ENCODE peak calls at places on chromosomes 11 and 22, in nine cellular contexts. O is C1 segment of cervical spinal cord; E is activated CD8-positive, alpha-beta memory T cell treated with anti-CD3 and anti-CD28 coated beads for 1 hour; V is stimulated activated CD8-positive, alpha-beta memory T cell treated with anti-CD3 and anti-CD28 coated beads, Interleukin-15, amount 100 ng/mL, for 4 hours; P is NCI-H1417; B is dorsolateral prefrontal cortex; Q is GM20000; H is adipocyte; L is HEK293T. T is an unnamed sample.

GRCh38 chr11:85182437-85183109 is 444.6 kb downstream of the DLG2 start:
- DNase-seq in O (no peak), E (no peak), V (no peak), P (peak), B (no peak), Q (peak), H (peak), L (peak), T (peak)

GRCh38 chr11:106463796-106464201 is 386.3 kb downstream of the AASDHPPT start:
- DNase-seq in O (no peak), E (no peak), V (no peak), P (no peak), B (no peak), Q (no peak), H (no peak), L (no peak), T (peak)

GRCh38 chr22:23193420-23193819 is 13.1 kb downstream of the BCR start:
- DNase-seq in O (no peak), E (no peak), V (no peak), P (no peak), B (no peak), Q (no peak), H (peak), L (no peak), T (no peak)

GRCh38 chr22:34437140-34437539 is 516.9 kb upstream of the LARGE1 start:
- DNase-seq in O (no peak), E (no peak), V (no peak), P (no peak), B (no peak), Q (no peak), H (no peak), L (no peak), T (no peak)

GRCh38 chr11:2434506-2435255 is 9.6 kb downstream of the TRPM5 start:
- DNase-seq in O (no peak), E (no peak), V (no peak), P (no peak), B (no peak), Q (no peak), H (no peak), L (no peak), T (no peak)

GRCh38 chr22:36386900-36387663 is 685 bp downstream of the MYH9 start:
- DNase-seq in O (no peak), E (no peak), V (no peak), P (no peak), B (no peak), Q (peak), H (peak), L (peak), T (no peak)

GRCh38 chr11:92569717-92570116 is 345.1 kb downstream of the FAT3 start:
- DNase-seq in O (no peak), E (no peak), V (no peak), P (no peak), B (no peak), Q (no peak), H (no peak), L (no peak), T (no peak)

GRCh38 chr11:71369411-71369810 is 78.8 kb downstream of the DHCR7 start:
- DNase-seq in O (no peak), E (no peak), V (no peak), P (no peak), B (no peak), Q (no peak), H (no peak), L (no peak), T (no peak)

GRCh38 chr22:36065775-36066544 is 37.3 kb upstream of the RBFOX2 start:
- DNase-seq in O (peak), E (peak), V (peak), P (peak), B (peak), Q (peak), H (peak), L (peak), T (peak)

GRCh38 chr11:84558085-84558905 is 1068.8 kb downstream of the DLG2 start:
- DNase-seq in O (peak), E (no peak), V (no peak), P (peak), B (no peak), Q (peak), H (peak), L (peak), T (peak)

GRCh38 chr11:70078095-70078795 is at the start of gene ANO1:
- DNase-seq in O (no peak), E (no peak), V (no peak), P (no peak), B (peak), Q (no peak), H (peak), L (peak), T (no peak)

GRCh38 chr22:46652930-46653331 is 32.7 kb downstream of the GRAMD4 start:
- DNase-seq in O (no peak), E (no peak), V (no peak), P (no peak), B (no peak), Q (no peak), H (no peak), L (no peak), T (peak)

GRCh38 chr11:132312616-132313210 is 942.3 kb downstream of the NTM start:
- DNase-seq in O (no peak), E (no peak), V (no peak), P (peak), B (no peak), Q (peak), H (peak), L (peak), T (peak)

GRCh38 chr22:47111626-47112373 is 349.4 kb downstream of the TBC1D22A start:
- DNase-seq in O (no peak), E (no peak), V (no peak), P (no peak), B (no peak), Q (no peak), H (no peak), L (no peak), T (peak)

GRCh38 chr11:1327064-1327460 is 17.6 kb upstream of the TOLLIP start:
- DNase-seq in O (no peak), E (no peak), V (no peak), P (no peak), B (no peak), Q (no peak), H (no peak), L (no peak), T (no peak)

GRCh38 chr11:44589301-44589700 is 23.8 kb downstream of the CD82 start:
- DNase-seq in O (no peak), E (no peak), V (no peak), P (no peak), B (no peak), Q (no peak), H (peak), L (no peak), T (peak)

GRCh38 chr22:37686002-37686982 is at the start of gene NOL12:
- DNase-seq in O (peak), E (peak), V (peak), P (peak), B (peak), Q (peak), H (peak), L (peak), T (peak)

GRCh38 chr11:117818036-117818858 is 6.3 kb downstream of the FXYD2 start:
- DNase-seq in O (no peak), E (no peak), V (peak), P (no peak), B (no peak), Q (peak), H (no peak), L (no peak), T (peak)

GRCh38 chr11:46381836-46382643 is 571 bp downstream of the MDK start:
- DNase-seq in O (no peak), E (no peak), V (no peak), P (peak), B (no peak), Q (peak), H (no peak), L (peak), T (no peak)

GRCh38 chr11:720642-721346 is 14.8 kb downstream of the EPS8L2 start:
- DNase-seq in O (no peak), E (no peak), V (no peak), P (peak), B (no peak), Q (peak), H (no peak), L (no peak), T (no peak)

GRCh38 chr11:106399075-106399500 is 321.6 kb downstream of the AASDHPPT start:
- DNase-seq in O (no peak), E (no peak), V (no peak), P (no peak), B (no peak), Q (no peak), H (peak), L (no peak), T (peak)

GRCh38 chr22:30430933-30431332 is 5.4 kb downstream of the MTFP1 start:
- DNase-seq in O (no peak), E (no peak), V (no peak), P (no peak), B (no peak), Q (no peak), H (no peak), L (no peak), T (no peak)

GRCh38 chr11:16091862-16092261 is 264.5 kb downstream of the SOX6 start:
- DNase-seq in O (no peak), E (no peak), V (no peak), P (no peak), B (no peak), Q (no peak), H (no peak), L (no peak), T (no peak)

GRCh38 chr22:37601540-37602442 is 6.8 kb upstream of the GGA1 start:
- DNase-seq in O (no peak), E (no peak), V (no peak), P (no peak), B (no peak), Q (no peak), H (peak), L (peak), T (peak)

GRCh38 chr11:76566811-76567210 is 103.7 kb downstream of the LRRC32 start:
- DNase-seq in O (no peak), E (no peak), V (no peak), P (no peak), B (no peak), Q (no peak), H (no peak), L (no peak), T (peak)

T was measured in choroid plexus epithelial cell.